ENCODE peak calls at places on chromosomes 13 and 19, in five cellular contexts. S is osteocyte, Q is mesothelial cell of epicardium, K is thoracic aorta, D is RWPE1. X is an unnamed sample.

GRCh38 chr13:98476538-98476966 is 100.4 kb downstream of the STK24 start:
- DNase-seq in S (no peak), Q (no peak), K (no peak), D (peak), X (no peak)

GRCh38 chr19:38682872-38683392 is 35.5 kb downstream of the ACTN4 start:
- DNase-seq in S (no peak), Q (no peak), K (no peak), D (no peak), X (no peak)

GRCh38 chr19:40366697-40367561 is 18.4 kb downstream of the PLD3 start:
- DNase-seq in S (no peak), Q (no peak), K (no peak), D (no peak), X (no peak)

GRCh38 chr13:106104281-106104901 is 431.1 kb downstream of the EFNB2 start:
- DNase-seq in S (no peak), Q (no peak), K (no peak), D (peak), X (no peak)

GRCh38 chr19:12521996-12522395 is 29.3 kb downstream of the ZNF564 start:
- DNase-seq in S (no peak), Q (no peak), K (no peak), D (no peak), X (no peak)

GRCh38 chr19:42424712-42425131 is 2.5 kb downstream of the LIPE start:
- DNase-seq in S (no peak), Q (no peak), K (no peak), D (no peak), X (no peak)

GRCh38 chr13:30774214-30774730 is 38.9 kb downstream of the ALOX5AP start:
- DNase-seq in S (no peak), Q (no peak), K (no peak), D (no peak), X (no peak)

GRCh38 chr13:105153626-105154025 is 1381.8 kb downstream of the EFNB2 start:
- DNase-seq in S (no peak), Q (no peak), K (no peak), D (no peak), X (no peak)

GRCh38 chr13:95382411-95382810 is 81.2 kb upstream of the ABCC4 start:
- DNase-seq in S (no peak), Q (no peak), K (no peak), D (no peak), X (no peak)

GRCh38 chr13:112325941-112326645 is 50.1 kb upstream of the SPACA7 start:
- DNase-seq in S (no peak), Q (no peak), K (no peak), D (no peak), X (no peak)

GRCh38 chr19:29666634-29667389 is 1.6 kb downstream of the PLEKHF1 start:
- DNase-seq in S (no peak), Q (no peak), K (no peak), D (no peak), X (no peak)

GRCh38 chr13:20945952-20946383 is 43.4 kb upstream of the XPO4 start:
- DNase-seq in S (no peak), Q (no peak), K (no peak), D (no peak), X (no peak)

GRCh38 chr13:26562538-26562890 is 5.0 kb downstream of the WASF3 start:
- DNase-seq in S (no peak), Q (no peak), K (no peak), D (no peak), X (no peak)

GRCh38 chr13:29532136-29532535 is 63.4 kb downstream of the SLC7A1 start:
- DNase-seq in S (no peak), Q (no peak), K (no peak), D (no peak), X (no peak)
- TF ChIP-seq CTCF in S (no peak), Q (no peak), K (no peak), D (no peak), X (no peak)

GRCh38 chr13:32016119-32016518 is 15.5 kb upstream of the FRY start:
- DNase-seq in S (no peak), Q (no peak), K (no peak), D (no peak), X (no peak)

GRCh38 chr13:32011971-32012370 is 19.6 kb upstream of the FRY start:
- DNase-seq in S (no peak), Q (no peak), K (no peak), D (no peak), X (no peak)

GRCh38 chr13:32017449-32017848 is 14.1 kb upstream of the FRY start:
- DNase-seq in S (no peak), Q (no peak), K (no peak), D (no peak), X (no peak)

GRCh38 chr13:32019612-32020233 is 11.9 kb upstream of the FRY start:
- DNase-seq in S (no peak), Q (peak), K (no peak), D (peak), X (no peak)

GRCh38 chr13:32016631-32017030 is 14.9 kb upstream of the FRY start:
- DNase-seq in S (no peak), Q (no peak), K (no peak), D (no peak), X (no peak)
- TF ChIP-seq CTCF in S (no peak), Q (no peak), K (no peak), D (no peak), X (no peak)

GRCh38 chr19:16441661-16442071 is 30.1 kb downstream of the EPS15L1 start:
- DNase-seq in S (no peak), Q (no peak), K (no peak), D (no peak), X (no peak)
- TF ChIP-seq CTCF in S (peak), Q (no peak), K (no peak), D (no peak), X (peak)

GRCh38 chr19:55212447-55212846 is 3.1 kb upstream of the PTPRH start:
- DNase-seq in S (no peak), Q (no peak), K (no peak), D (peak), X (no peak)
- TF ChIP-seq CTCF in S (peak), Q (peak), K (no peak), D (no peak), X (peak)

DNA sequence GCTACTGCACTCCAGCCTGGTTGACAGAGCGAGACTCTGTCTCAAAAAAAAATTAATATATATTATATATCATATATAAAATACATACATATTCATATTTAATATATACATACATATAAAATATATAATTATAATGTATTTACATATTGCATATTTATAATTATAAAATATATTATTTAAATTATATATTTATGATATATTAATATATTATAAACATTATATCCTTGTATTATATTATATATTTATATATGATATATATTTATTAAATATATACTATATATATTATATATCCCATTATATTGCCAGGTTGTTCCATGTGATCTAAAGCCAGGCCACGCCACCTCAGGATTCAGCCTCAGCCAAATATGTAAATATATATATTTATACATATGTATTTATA is 9.7 kb downstream of the BRME1 start:
- DNase-seq in S (no peak), Q (no peak), K (no peak), D (no peak), X (no peak)
- TF ChIP-seq CTCF in S (no peak), Q (no peak), K (no peak), D (no peak), X (no peak)

X was measured in type B pancreatic cell.